ENCODE peak calls at places on chromosomes 1 and 21, in four cellular contexts. One of them, this sample, is unnamed.

GRCh38 chr1:39886757-39887231 is 3.5 kb upstream of the TRIT1 start:
- DNase-seq in astrocyte: no peak
- DNase-seq in activated T-cell treated with anti-CD3 and anti-CD28 coated beads for 1 hour: no peak
- DNase-seq in endothelial cell of umbilical vein: no peak
- DNase-seq in this sample: no peak

GRCh38 chr1:103180660-103181059 is 72.3 kb upstream of the COL11A1 start:
- DNase-seq in activated T-cell treated with anti-CD3 and anti-CD28 coated beads for 1 hour: no peak
- DNase-seq in astrocyte: peak
- DNase-seq in endothelial cell of umbilical vein: no peak
- DNase-seq in this sample: peak

GRCh38 chr21:44402323-44403105 is 49.1 kb downstream of the TRPM2 start:
- DNase-seq in endothelial cell of umbilical vein: no peak
- DNase-seq in astrocyte: no peak
- DNase-seq in activated T-cell treated with anti-CD3 and anti-CD28 coated beads for 1 hour: no peak
- DNase-seq in this sample: no peak

GRCh38 chr1:3403011-3403345 is 51.5 kb upstream of the ARHGEF16 start:
- DNase-seq in astrocyte: no peak
- DNase-seq in activated T-cell treated with anti-CD3 and anti-CD28 coated beads for 1 hour: no peak
- DNase-seq in endothelial cell of umbilical vein: no peak
- DNase-seq in this sample: no peak

GRCh38 chr1:19166066-19166465 is 44.0 kb downstream of the UBR4 start:
- DNase-seq in astrocyte: no peak
- DNase-seq in endothelial cell of umbilical vein: no peak
- DNase-seq in activated T-cell treated with anti-CD3 and anti-CD28 coated beads for 1 hour: no peak
- DNase-seq in this sample: no peak

GRCh38 chr1:146031476-146031875 is 9.9 kb upstream of the HJV start:
- DNase-seq in activated T-cell treated with anti-CD3 and anti-CD28 coated beads for 1 hour: no peak
- DNase-seq in astrocyte: no peak
- DNase-seq in endothelial cell of umbilical vein: no peak
- DNase-seq in this sample: no peak

GRCh38 chr1:88875595-88875994 is 15.8 kb downstream of the GTF2B start:
- DNase-seq in astrocyte: no peak
- DNase-seq in endothelial cell of umbilical vein: no peak
- DNase-seq in activated T-cell treated with anti-CD3 and anti-CD28 coated beads for 1 hour: no peak
- DNase-seq in this sample: no peak

GRCh38 chr1:205575294-205575885 is 56.4 kb downstream of the ELK4 start:
- DNase-seq in activated T-cell treated with anti-CD3 and anti-CD28 coated beads for 1 hour: no peak
- DNase-seq in astrocyte: no peak
- DNase-seq in endothelial cell of umbilical vein: no peak
- DNase-seq in this sample: no peak

GRCh38 chr1:246274191-246274590 is 232.9 kb downstream of the SMYD3 start:
- DNase-seq in astrocyte: no peak
- DNase-seq in activated T-cell treated with anti-CD3 and anti-CD28 coated beads for 1 hour: no peak
- DNase-seq in endothelial cell of umbilical vein: peak
- DNase-seq in this sample: no peak

GRCh38 chr1:183632087-183632486 is 3.5 kb downstream of the ARPC5 start:
- DNase-seq in astrocyte: peak
- DNase-seq in activated T-cell treated with anti-CD3 and anti-CD28 coated beads for 1 hour: no peak
- DNase-seq in endothelial cell of umbilical vein: no peak
- DNase-seq in this sample: peak

GRCh38 chr1:171110485-171111340 is 20.0 kb downstream of the FMO3 start:
- DNase-seq in astrocyte: peak
- DNase-seq in activated T-cell treated with anti-CD3 and anti-CD28 coated beads for 1 hour: no peak
- DNase-seq in endothelial cell of umbilical vein: no peak
- DNase-seq in this sample: peak

GRCh38 chr1:234512376-234512965 is 33.5 kb upstream of the TARBP1 start:
- DNase-seq in activated T-cell treated with anti-CD3 and anti-CD28 coated beads for 1 hour: no peak
- DNase-seq in astrocyte: no peak
- DNase-seq in endothelial cell of umbilical vein: no peak
- DNase-seq in this sample: no peak

GRCh38 chr1:203031467-203031866 is 5.2 kb downstream of the PPFIA4 start:
- DNase-seq in endothelial cell of umbilical vein: no peak
- DNase-seq in astrocyte: no peak
- DNase-seq in activated T-cell treated with anti-CD3 and anti-CD28 coated beads for 1 hour: no peak
- DNase-seq in this sample: no peak

This sample was measured in IMR-90.